ENCODE peak calls at places on chromosomes 1 and 21, in four cellular contexts. X, S, G and N are unnamed samples. For H3K27me3, the result is how much of the 10 kb centered on the place peaks cover.

GRCh38 chr1:19765623-19766022 is 34.1 kb downstream of the TMCO4 start:
- DNase-seq in S (no peak), X (peak), G (no peak), N (no peak)

GRCh38 chr21:23853796-23854379 is 1753.4 kb downstream of the MRPL39 start:
- DNase-seq in S (peak), X (no peak), G (no peak), N (no peak)

GRCh38 chr1:220045356-220046051 is 801 bp downstream of the EPRS1 start:
- DNase-seq in S (peak), G (no peak), X (no peak), N (no peak)

GRCh38 chr1:205310981-205311704 is 10.4 kb downstream of the NUAK2 start:
- DNase-seq in S (no peak), G (no peak), X (no peak), N (no peak)

GRCh38 chr1:115492880-115493279 is 148.9 kb upstream of the VANGL1 start:
- DNase-seq in G (no peak), S (no peak), X (no peak), N (no peak)

GRCh38 chr21:30717105-30717504 is 1.5 kb downstream of the KRTAP21-3 start:
- DNase-seq in S (no peak), X (no peak), G (no peak), N (no peak)

GRCh38 chr1:203299180-203299579 is 6.1 kb upstream of the BTG2 start:
- DNase-seq in G (no peak), S (no peak), X (no peak), N (peak)

GRCh38 chr1:181784039-181784683 is 277.4 kb downstream of the ZNF648 start:
- DNase-seq in G (no peak), X (no peak), S (no peak), N (no peak)

GRCh38 chr21:45373991-45374816 is 30.8 kb upstream of the COL18A1 start:
- DNase-seq in S (no peak), X (no peak), G (no peak), N (peak)

GRCh38 chr1:227855687-227856086 is 40.2 kb downstream of the PRSS38 start:
- DNase-seq in X (no peak), G (no peak), S (no peak), N (no peak)

GRCh38 chr1:112700290-112701226 is 6.4 kb downstream of the RHOC start:
- DNase-seq in G (no peak), S (peak), X (peak), N (peak)

GRCh38 chr1:106360252-106360651 is 696.2 kb upstream of the PRMT6 start:
- DNase-seq in S (no peak), X (no peak), G (no peak), N (no peak)

GRCh38 chr1:214404154-214404553 is 123.2 kb downstream of the SMYD2 start:
- DNase-seq in G (no peak), X (no peak), S (no peak), N (no peak)

GRCh38 chr1:18069903-18070302 is 37.7 kb upstream of the IGSF21 start:
- DNase-seq in X (no peak), G (no peak), S (no peak), N (no peak)

GRCh38 chr1:159869607-159870006 is 7.2 kb upstream of the VSIG8 start:
- DNase-seq in X (no peak), G (no peak), S (no peak), N (no peak)

GRCh38 chr1:175209493-175209921 is 16.9 kb upstream of the KIAA0040 start:
- DNase-seq in X (no peak), S (peak), G (no peak), N (no peak)

GRCh38 chr21:46503922-46504539 is 45.3 kb downstream of the DIP2A start:
- DNase-seq in S (no peak), G (no peak), X (no peak), N (no peak)

GRCh38 chr1:153465728-153466625 is 5.5 kb upstream of the S100A7 start:
- DNase-seq in G (peak), S (peak), X (peak), N (peak)

GRCh38 chr1:109765483-109765815 is 1.7 kb upstream of the EPS8L3 start:
- DNase-seq in X (no peak), G (no peak), S (no peak), N (no peak)

GRCh38 chr1:87754036-87754603 is 425.4 kb downstream of the LMO4 start:
- DNase-seq in G (no peak), X (no peak), S (no peak), N (no peak)

GRCh38 chr1:180981596-180982387 is 40.9 kb downstream of the STX6 start:
- DNase-seq in G (peak), S (peak), X (no peak), N (no peak)

GRCh38 chr1:18413906-18414305 is 66.8 kb upstream of the KLHDC7A start:
- DNase-seq in S (no peak), X (peak), G (no peak), N (no peak)

GRCh38 chr1:235908742-235909520 is 42.2 kb upstream of the LYST start:
- DNase-seq in S (no peak), X (peak), G (no peak), N (no peak)

GRCh38 chr1:8858888-8859706 is 19.4 kb downstream of the ENO1 start:
- DNase-seq in X (no peak), G (peak), S (peak), N (no peak)
- H3K27ac ChIP-seq in X (peak), G (no peak), S (no peak), N (no peak)

DNA sequence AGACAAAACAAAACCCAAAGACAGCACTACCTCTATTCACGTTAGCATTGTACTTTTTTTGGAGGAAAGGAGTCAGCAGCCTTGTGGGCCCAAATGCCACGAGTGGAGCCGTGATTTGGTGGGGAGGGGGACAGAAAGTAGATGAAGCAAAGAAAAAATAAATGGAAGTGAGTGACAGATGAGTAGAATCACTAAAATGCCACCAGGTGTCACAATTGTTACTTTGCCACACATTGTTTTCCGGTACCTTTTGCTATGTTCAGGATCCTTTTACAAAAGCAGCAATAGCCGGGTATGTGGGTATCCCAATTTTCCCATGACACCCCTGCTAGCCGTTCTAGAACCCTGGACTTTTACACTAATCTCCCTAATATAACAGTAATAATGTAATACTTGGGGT is 85.0 kb upstream of the AK4 start:
- DNase-seq in X (no peak), G (no peak), S (no peak), N (no peak)
- H3K27me3 ChIP-seq in X (under half), G (under half), S (under half), N (under half)

GRCh38 chr1:1262759-1263158 is 10.9 kb downstream of the UBE2J2 start:
- DNase-seq in G (no peak), S (no peak), X (no peak), N (no peak)

GRCh38 chr1:1268284-1268682 is 5.4 kb downstream of the UBE2J2 start:
- DNase-seq in G (no peak), X (no peak), S (no peak), N (no peak)

GRCh38 chr1:1267488-1268283 is 6.0 kb downstream of the UBE2J2 start:
- DNase-seq in S (no peak), G (no peak), X (no peak), N (no peak)

GRCh38 chr1:1264026-1264425 is 9.6 kb downstream of the UBE2J2 start:
- DNase-seq in S (no peak), G (no peak), X (no peak), N (no peak)

DNA sequence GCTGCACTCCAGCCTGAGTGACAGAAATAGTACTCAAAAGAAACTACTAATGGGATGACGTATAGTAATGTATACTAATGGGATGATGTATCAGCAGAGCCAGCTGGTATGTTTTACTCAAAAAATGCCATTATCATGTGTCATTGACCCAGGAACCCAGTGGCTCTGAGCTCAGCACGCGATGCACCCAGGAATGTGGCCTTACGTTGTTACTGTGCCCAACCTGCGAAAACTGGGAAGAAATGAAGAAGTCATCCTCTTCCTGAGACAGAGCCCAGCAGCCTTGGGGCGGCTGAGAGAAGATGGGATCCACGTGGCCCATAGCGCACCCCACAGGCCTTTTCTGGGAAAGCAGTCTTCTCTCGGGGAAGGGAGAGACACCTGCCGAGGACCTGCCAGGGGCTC is 8.8 kb downstream of the UBE2J2 start:
- DNase-seq in S (no peak), X (no peak), G (peak), N (no peak)
- H3K27ac ChIP-seq in S (no peak), X (no peak), G (no peak), N (no peak)

GRCh38 chr1:119868176-119868575 is 28.1 kb downstream of the ADAM30 start:
- DNase-seq in X (no peak), G (no peak), S (no peak), N (no peak)
- H3K27me3 ChIP-seq in X (under half), G (under half), S (under half), N (under half)

GRCh38 chr1:216926681-216927080 is 203.5 kb upstream of the ESRRG start:
- DNase-seq in S (no peak), G (peak), X (no peak), N (no peak)

GRCh38 chr1:216932424-216932823 is 209.2 kb upstream of the ESRRG start:
- DNase-seq in G (no peak), X (no peak), S (no peak), N (no peak)

GRCh38 chr1:216925962-216926361 is 202.7 kb upstream of the ESRRG start:
- DNase-seq in G (no peak), S (no peak), X (no peak), N (no peak)

GRCh38 chr1:216927111-216927510 is 203.9 kb upstream of the ESRRG start:
- DNase-seq in X (no peak), S (no peak), G (peak), N (no peak)

DNA sequence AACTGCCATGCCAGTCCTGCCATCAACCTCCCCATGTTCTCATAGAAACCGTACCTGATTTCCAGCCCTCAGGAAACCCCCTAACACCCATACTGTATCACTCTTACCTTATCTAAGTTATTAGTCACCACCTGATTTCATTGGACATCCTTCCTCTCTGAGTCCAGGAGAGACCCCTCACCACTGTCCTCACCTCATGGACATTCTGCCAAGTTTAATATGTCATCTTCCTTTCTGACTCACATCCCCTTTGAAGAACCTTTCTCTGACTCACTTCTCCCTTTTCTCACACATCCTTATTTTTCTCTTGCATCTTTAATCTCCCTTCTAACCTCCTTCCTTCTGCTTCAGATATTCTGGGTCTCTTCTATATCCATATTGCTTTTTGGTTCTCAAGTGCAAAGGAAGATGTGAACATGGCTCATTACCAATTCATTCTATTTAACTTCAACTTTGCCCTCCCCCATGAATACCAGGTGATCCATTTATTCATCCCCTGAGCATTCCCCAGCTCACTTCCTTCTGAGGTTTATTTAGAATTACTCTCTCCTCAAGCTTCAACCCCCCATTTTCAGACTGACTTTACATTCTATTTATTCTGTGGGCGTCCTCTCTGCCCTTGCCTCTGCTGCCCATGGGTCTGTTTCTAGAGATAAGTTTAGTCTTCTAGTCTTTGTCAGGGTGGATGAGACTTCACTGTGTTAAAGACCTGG is 206.8 kb upstream of the ESRRG start:
- DNase-seq in S (no peak), G (no peak), X (no peak), N (no peak)
- H3K27ac ChIP-seq in S (no peak), G (no peak), X (no peak), N (no peak)

DNA sequence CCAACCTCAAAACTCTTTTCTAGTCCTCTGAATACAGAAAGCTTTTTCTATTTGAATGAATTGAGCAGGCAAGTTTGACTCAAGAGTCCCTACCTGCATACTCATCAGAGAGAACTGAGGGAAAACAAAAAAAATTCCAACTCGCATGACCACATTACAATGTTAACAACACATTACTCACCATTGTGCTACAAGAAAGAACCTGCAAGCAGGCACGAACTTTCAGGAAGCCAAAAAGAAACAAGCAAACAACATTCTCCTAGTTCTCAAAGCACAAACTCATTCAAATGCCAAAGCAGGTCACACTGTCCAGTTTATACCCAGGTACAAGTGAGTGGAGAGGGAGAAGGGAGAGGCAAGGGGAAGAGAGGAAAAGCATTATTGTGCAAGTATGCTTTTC is 14.6 kb downstream of the OTUD7B start:
- DNase-seq in X (no peak), G (no peak), S (no peak), N (no peak)
- H3K27me3 ChIP-seq in X (under half), G (under half), S (under half), N (under half)

DNA sequence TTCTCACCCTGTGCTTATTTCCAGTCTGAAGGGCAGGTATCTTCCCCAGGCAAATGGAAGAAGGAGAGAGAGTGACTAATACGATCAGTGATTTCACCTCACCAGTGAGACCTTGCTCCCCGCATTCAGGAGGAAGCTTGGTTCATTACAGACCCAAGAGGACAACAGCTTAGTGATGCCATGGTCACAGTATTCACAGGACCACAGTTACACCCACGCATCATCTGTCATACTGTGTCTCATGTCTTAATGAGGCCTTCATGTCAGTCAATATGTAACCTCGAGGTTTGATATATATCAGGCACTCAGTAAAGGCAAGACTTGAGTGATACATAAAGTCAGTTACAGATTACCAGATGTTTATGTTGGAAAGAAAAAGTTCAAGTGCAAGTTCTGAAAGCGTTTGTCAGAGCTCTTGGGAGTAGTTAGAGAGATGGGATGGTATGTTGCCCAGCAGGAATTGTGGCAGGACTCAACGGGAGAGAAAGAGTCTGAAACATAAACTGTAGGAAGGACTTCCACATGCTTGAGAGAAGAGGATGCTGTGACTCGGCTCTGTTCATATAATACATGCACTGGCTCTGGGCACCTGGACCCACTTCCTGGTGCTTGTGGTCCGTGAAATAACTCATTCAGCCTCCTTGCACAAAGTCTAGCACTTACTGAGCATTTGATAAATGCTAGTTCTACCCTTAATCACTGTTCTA is 33.3 kb downstream of the GNPAT start:
- DNase-seq in S (no peak), X (no peak), G (no peak), N (no peak)
- H3K27ac ChIP-seq in S (no peak), X (no peak), G (no peak), N (no peak)

GRCh38 chr1:162626733-162627132 is 5.5 kb upstream of the DDR2 start:
- DNase-seq in X (no peak), G (no peak), S (no peak), N (no peak)

GRCh38 chr1:162629077-162629637 is 3.1 kb upstream of the DDR2 start:
- DNase-seq in G (no peak), X (no peak), S (no peak), N (no peak)

GRCh38 chr1:162626089-162626488 is 6.2 kb upstream of the DDR2 start:
- DNase-seq in G (no peak), S (no peak), X (no peak), N (no peak)

GRCh38 chr1:162629651-162630050 is 2.6 kb upstream of the DDR2 start:
- DNase-seq in S (no peak), G (no peak), X (no peak), N (no peak)

DNA sequence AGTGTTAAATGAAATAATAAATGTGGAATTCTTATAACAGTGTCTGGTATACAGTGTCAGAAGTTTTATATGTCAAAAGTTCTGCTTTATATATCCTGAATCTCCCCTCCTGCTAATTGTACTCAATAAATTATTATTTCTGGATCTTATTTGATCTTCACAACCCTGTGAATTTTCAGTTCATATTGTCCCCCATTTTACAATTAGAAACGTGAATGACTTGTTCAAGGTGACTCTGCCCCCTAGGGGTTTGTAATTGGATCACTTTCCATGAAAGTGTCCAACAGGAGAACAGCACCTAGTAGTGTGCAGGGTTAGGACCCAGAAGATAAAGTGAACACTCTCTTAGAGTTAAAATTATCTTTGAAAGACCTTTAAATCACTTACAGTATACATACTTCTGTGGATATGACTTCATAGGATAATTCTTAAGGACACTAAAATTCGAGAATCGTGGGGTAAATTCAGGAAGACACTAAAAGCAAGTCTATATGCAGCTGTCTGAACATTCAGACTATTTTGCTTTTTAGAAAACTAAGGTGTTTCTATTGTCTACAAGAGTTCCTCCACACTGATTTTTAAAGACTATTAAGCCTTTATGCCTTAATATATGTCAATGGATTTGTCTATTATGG is 4.5 kb upstream of the DDR2 start:
- DNase-seq in X (peak), G (peak), S (no peak), N (no peak)
- H3K27me3 ChIP-seq in X (under half), G (under half), S (under half), N (under half)

GRCh38 chr21:42234026-42234425 is 15.1 kb downstream of the ABCG1 start:
- DNase-seq in S (no peak), X (no peak), G (peak), N (no peak)

GRCh38 chr21:42233067-42233981 is 14.4 kb downstream of the ABCG1 start:
- DNase-seq in G (no peak), S (peak), X (no peak), N (no peak)

GRCh38 chr21:42230636-42231035 is 11.7 kb downstream of the ABCG1 start:
- DNase-seq in S (no peak), G (no peak), X (no peak), N (no peak)

GRCh38 chr21:42231761-42232160 is 12.8 kb downstream of the ABCG1 start:
- DNase-seq in G (no peak), S (no peak), X (no peak), N (no peak)

GRCh38 chr21:42232176-42232825 is 13.4 kb downstream of the ABCG1 start:
- DNase-seq in X (no peak), G (no peak), S (peak), N (no peak)
- H3K27ac ChIP-seq in X (no peak), G (no peak), S (no peak), N (no peak)